ENCODE peak calls at places on chromosomes 1 and 21, in six cellular contexts. One of them, this sample, is unnamed.

GRCh38 chr1:1281533-1282321 is 1.5 kb downstream of the SCNN1D start:
- DNase-seq in GM23248: peak; percentile 90
- DNase-seq in SK-N-SH: peak; percentile 55
- DNase-seq in OCI-LY7: no peak
- DNase-seq in HCT116: no peak
- DNase-seq in MM.1S: no peak
- DNase-seq in this sample: no peak

GRCh38 chr1:39183503-39184353 is 20.8 kb upstream of the MACF1 start:
- DNase-seq in GM23248: peak; percentile 83
- DNase-seq in SK-N-SH: no peak
- DNase-seq in OCI-LY7: peak; percentile 87
- DNase-seq in HCT116: peak; percentile 96
- DNase-seq in MM.1S: peak; percentile 85
- DNase-seq in this sample: peak; percentile 89

GRCh38 chr1:29810121-29811120 is 574.1 kb downstream of the PTPRU start:
- DNase-seq in GM23248: no peak
- DNase-seq in SK-N-SH: peak; percentile 6
- DNase-seq in OCI-LY7: no peak
- DNase-seq in HCT116: no peak
- DNase-seq in MM.1S: no peak
- DNase-seq in this sample: no peak

GRCh38 chr1:214604543-214604942 is 1.5 kb downstream of the CENPF start:
- DNase-seq in GM23248: peak; percentile 48
- DNase-seq in SK-N-SH: peak; percentile 29
- DNase-seq in OCI-LY7: no peak
- DNase-seq in HCT116: no peak
- DNase-seq in MM.1S: no peak
- DNase-seq in this sample: no peak

GRCh38 chr1:223771814-223772770 is 59.8 kb downstream of the CAPN2 start:
- DNase-seq in GM23248: peak; percentile 90
- DNase-seq in SK-N-SH: no peak
- DNase-seq in OCI-LY7: no peak
- DNase-seq in HCT116: peak; percentile 80
- DNase-seq in MM.1S: peak; percentile 3
- DNase-seq in this sample: peak; percentile 81

GRCh38 chr1:78440381-78440793 is 50.4 kb upstream of the PTGFR start:
- DNase-seq in GM23248: peak; percentile 82
- DNase-seq in SK-N-SH: no peak
- DNase-seq in OCI-LY7: no peak
- DNase-seq in HCT116: no peak
- DNase-seq in MM.1S: no peak
- DNase-seq in this sample: no peak

GRCh38 chr1:63148825-63149645 is 173.3 kb upstream of the FOXD3 start:
- DNase-seq in GM23248: peak; percentile 63
- DNase-seq in SK-N-SH: peak; percentile 41
- DNase-seq in OCI-LY7: peak; percentile 29
- DNase-seq in HCT116: peak; percentile 40
- DNase-seq in MM.1S: peak; percentile 12
- DNase-seq in this sample: peak; percentile 55

GRCh38 chr1:173714441-173714758 is 381 bp upstream of the KLHL20 start:
- DNase-seq in GM23248: no peak
- DNase-seq in SK-N-SH: peak; percentile 17
- DNase-seq in OCI-LY7: no peak
- DNase-seq in HCT116: no peak
- DNase-seq in MM.1S: no peak
- DNase-seq in this sample: no peak

GRCh38 chr1:161200992-161201827 is 957 bp upstream of the NDUFS2 start:
- DNase-seq in GM23248: peak; percentile 86
- DNase-seq in SK-N-SH: no peak
- DNase-seq in OCI-LY7: no peak
- DNase-seq in HCT116: no peak
- DNase-seq in MM.1S: no peak
- DNase-seq in this sample: no peak

GRCh38 chr1:159835862-159836518 is 9.3 kb downstream of the SLAMF8 start:
- DNase-seq in GM23248: no peak
- DNase-seq in SK-N-SH: no peak
- DNase-seq in OCI-LY7: peak; percentile 2
- DNase-seq in HCT116: no peak
- DNase-seq in MM.1S: no peak
- DNase-seq in this sample: no peak

GRCh38 chr1:234851450-234852438 is 241.8 kb upstream of the IRF2BP2 start:
- DNase-seq in GM23248: peak; percentile 39
- DNase-seq in SK-N-SH: no peak
- DNase-seq in OCI-LY7: peak; percentile 71
- DNase-seq in HCT116: no peak
- DNase-seq in MM.1S: peak; percentile 88
- DNase-seq in this sample: no peak

GRCh38 chr1:38418195-38419030 is 371.8 kb upstream of the POU3F1 start:
- DNase-seq in GM23248: no peak
- DNase-seq in SK-N-SH: no peak
- DNase-seq in OCI-LY7: no peak
- DNase-seq in HCT116: no peak
- DNase-seq in MM.1S: no peak
- DNase-seq in this sample: no peak

GRCh38 chr1:237709355-237709754 is 181.4 kb downstream of the ZP4 start:
- DNase-seq in GM23248: no peak
- DNase-seq in SK-N-SH: no peak
- DNase-seq in OCI-LY7: no peak
- DNase-seq in HCT116: no peak
- DNase-seq in MM.1S: no peak
- DNase-seq in this sample: peak; percentile 16

GRCh38 chr21:26717146-26717739 is 128.0 kb downstream of the ADAMTS1 start:
- DNase-seq in GM23248: peak; percentile 49
- DNase-seq in SK-N-SH: peak; percentile 24
- DNase-seq in OCI-LY7: peak; percentile 24
- DNase-seq in HCT116: no peak
- DNase-seq in MM.1S: peak; percentile 27
- DNase-seq in this sample: no peak

GRCh38 chr21:39181205-39181818 is 1.9 kb downstream of the PSMG1 start:
- DNase-seq in GM23248: peak; percentile 15
- DNase-seq in SK-N-SH: no peak
- DNase-seq in OCI-LY7: no peak
- DNase-seq in HCT116: no peak
- DNase-seq in MM.1S: no peak
- DNase-seq in this sample: no peak

GRCh38 chr1:50080904-50081586 is 27.7 kb upstream of the ELAVL4 start:
- DNase-seq in GM23248: peak; percentile 7
- DNase-seq in SK-N-SH: peak; percentile 27
- DNase-seq in OCI-LY7: peak; percentile 4
- DNase-seq in HCT116: no peak
- DNase-seq in MM.1S: peak; percentile 51
- DNase-seq in this sample: no peak

GRCh38 chr21:43771698-43772367 is 4.3 kb downstream of the CSTB start:
- DNase-seq in GM23248: no peak
- DNase-seq in SK-N-SH: no peak
- DNase-seq in OCI-LY7: no peak
- DNase-seq in HCT116: no peak
- DNase-seq in MM.1S: no peak
- DNase-seq in this sample: no peak

GRCh38 chr21:37146320-37147225 is 73.5 kb downstream of the TTC3 start:
- DNase-seq in GM23248: no peak
- DNase-seq in SK-N-SH: no peak
- DNase-seq in OCI-LY7: no peak
- DNase-seq in HCT116: no peak
- DNase-seq in MM.1S: no peak
- DNase-seq in this sample: no peak
- TF ChIP-seq EZH2phosphoT487 in GM23248: no peak
- TF ChIP-seq EZH2phosphoT487 in SK-N-SH: no peak
- TF ChIP-seq EZH2phosphoT487 in OCI-LY7: no peak
- TF ChIP-seq EZH2phosphoT487 in HCT116: no peak
- TF ChIP-seq EZH2phosphoT487 in MM.1S: no peak
- TF ChIP-seq EZH2phosphoT487 in this sample: no peak

GRCh38 chr1:20426923-20427322 is 59.1 kb downstream of the CAMK2N1 start:
- DNase-seq in GM23248: peak; percentile 95
- DNase-seq in SK-N-SH: no peak
- DNase-seq in OCI-LY7: no peak
- DNase-seq in HCT116: no peak
- DNase-seq in MM.1S: no peak
- DNase-seq in this sample: peak; percentile 48

GRCh38 chr1:20428841-20429240 is 57.2 kb downstream of the CAMK2N1 start:
- DNase-seq in GM23248: no peak
- DNase-seq in SK-N-SH: no peak
- DNase-seq in OCI-LY7: no peak
- DNase-seq in HCT116: no peak
- DNase-seq in MM.1S: no peak
- DNase-seq in this sample: no peak

GRCh38 chr1:20429296-20429695 is 56.7 kb downstream of the CAMK2N1 start:
- DNase-seq in GM23248: peak; percentile 36
- DNase-seq in SK-N-SH: no peak
- DNase-seq in OCI-LY7: no peak
- DNase-seq in HCT116: no peak
- DNase-seq in MM.1S: no peak
- DNase-seq in this sample: no peak

GRCh38 chr1:20426371-20426770 is 59.6 kb downstream of the CAMK2N1 start:
- DNase-seq in GM23248: no peak
- DNase-seq in SK-N-SH: no peak
- DNase-seq in OCI-LY7: peak; percentile 49
- DNase-seq in HCT116: no peak
- DNase-seq in MM.1S: no peak
- DNase-seq in this sample: no peak

DNA sequence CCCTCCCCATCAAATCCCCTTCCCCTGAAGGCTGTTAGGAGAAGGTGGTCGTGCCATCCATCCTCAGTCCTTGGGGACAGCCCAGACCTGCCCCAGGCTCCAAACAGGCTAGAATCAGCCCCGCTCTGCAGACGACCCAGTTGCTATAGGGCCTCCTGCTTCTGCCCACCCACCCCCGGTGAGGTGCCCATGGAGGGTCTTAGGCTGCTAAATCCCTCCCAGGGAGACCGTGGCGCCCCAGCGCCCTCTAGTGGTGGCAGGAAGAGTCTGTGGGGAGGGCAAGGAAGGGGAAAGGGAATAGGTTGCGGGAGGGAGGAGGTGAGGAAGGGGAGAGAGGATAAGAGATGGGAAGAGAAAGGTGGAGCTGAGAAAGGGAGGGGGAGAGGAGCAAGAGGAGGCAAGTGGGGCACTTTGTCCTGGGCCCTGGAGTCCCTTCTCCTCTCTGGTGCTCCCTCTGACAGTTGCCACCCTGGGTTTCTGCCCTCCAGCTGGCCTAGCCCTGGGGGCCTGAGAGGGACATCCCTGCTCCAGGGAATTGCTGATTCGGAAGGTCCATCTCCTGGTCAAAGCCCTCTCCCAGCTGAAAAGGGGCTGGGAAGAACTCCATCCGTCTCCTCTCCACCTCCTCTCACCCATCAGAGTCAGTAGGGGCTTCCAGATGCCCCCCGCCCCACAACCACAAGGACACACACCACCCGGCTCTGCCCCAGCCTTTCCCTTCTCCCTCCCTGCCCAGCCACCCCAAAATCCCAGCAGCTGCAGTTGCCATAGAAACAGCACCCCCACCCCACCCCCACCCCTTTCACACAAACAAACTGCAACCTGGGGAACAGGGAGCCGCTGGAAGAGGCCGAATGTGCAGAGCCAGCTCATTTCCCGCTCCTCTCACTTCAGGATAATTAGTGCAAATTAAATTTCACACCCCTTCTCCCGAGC is 55.4 kb downstream of the CAMK2N1 start:
- DNase-seq in GM23248: peak; percentile 46
- DNase-seq in SK-N-SH: peak; percentile 86
- DNase-seq in OCI-LY7: peak; percentile 75
- DNase-seq in HCT116: no peak
- DNase-seq in MM.1S: no peak
- DNase-seq in this sample: peak; percentile 48
- TF ChIP-seq EZH2phosphoT487 in GM23248: no peak
- TF ChIP-seq EZH2phosphoT487 in SK-N-SH: no peak
- TF ChIP-seq EZH2phosphoT487 in OCI-LY7: no peak
- TF ChIP-seq EZH2phosphoT487 in HCT116: no peak
- TF ChIP-seq EZH2phosphoT487 in MM.1S: no peak
- TF ChIP-seq EZH2phosphoT487 in this sample: no peak

GRCh38 chr1:150649441-150649840 is 20.0 kb upstream of the ENSA start:
- DNase-seq in GM23248: no peak
- DNase-seq in SK-N-SH: no peak
- DNase-seq in OCI-LY7: no peak
- DNase-seq in HCT116: no peak
- DNase-seq in MM.1S: no peak
- DNase-seq in this sample: no peak

DNA sequence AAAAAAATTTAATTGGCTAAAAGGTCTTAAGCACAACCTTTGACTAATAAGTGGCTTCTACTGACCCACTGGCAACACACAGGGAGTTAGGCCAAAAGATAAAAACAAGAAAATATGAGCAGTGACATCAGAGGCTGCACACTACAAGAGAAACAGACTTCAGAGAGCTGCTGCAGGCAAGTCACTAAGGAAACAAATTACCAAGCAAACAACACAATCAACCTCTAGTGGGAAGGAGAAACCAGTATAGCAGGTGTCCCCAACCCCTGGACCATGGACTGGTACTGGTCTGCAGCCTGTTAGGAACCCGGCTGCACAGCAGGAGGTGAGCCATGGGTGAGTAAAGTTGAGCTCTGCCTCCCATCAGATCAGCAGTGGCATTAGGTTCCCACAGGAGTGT is 20.8 kb upstream of the ENSA start:
- DNase-seq in GM23248: no peak
- DNase-seq in SK-N-SH: no peak
- DNase-seq in OCI-LY7: no peak
- DNase-seq in HCT116: no peak
- DNase-seq in MM.1S: no peak
- DNase-seq in this sample: peak; percentile 44
- TF ChIP-seq EZH2phosphoT487 in GM23248: no peak
- TF ChIP-seq EZH2phosphoT487 in SK-N-SH: no peak
- TF ChIP-seq EZH2phosphoT487 in OCI-LY7: no peak
- TF ChIP-seq EZH2phosphoT487 in HCT116: no peak
- TF ChIP-seq EZH2phosphoT487 in MM.1S: no peak
- TF ChIP-seq EZH2phosphoT487 in this sample: no peak

DNA sequence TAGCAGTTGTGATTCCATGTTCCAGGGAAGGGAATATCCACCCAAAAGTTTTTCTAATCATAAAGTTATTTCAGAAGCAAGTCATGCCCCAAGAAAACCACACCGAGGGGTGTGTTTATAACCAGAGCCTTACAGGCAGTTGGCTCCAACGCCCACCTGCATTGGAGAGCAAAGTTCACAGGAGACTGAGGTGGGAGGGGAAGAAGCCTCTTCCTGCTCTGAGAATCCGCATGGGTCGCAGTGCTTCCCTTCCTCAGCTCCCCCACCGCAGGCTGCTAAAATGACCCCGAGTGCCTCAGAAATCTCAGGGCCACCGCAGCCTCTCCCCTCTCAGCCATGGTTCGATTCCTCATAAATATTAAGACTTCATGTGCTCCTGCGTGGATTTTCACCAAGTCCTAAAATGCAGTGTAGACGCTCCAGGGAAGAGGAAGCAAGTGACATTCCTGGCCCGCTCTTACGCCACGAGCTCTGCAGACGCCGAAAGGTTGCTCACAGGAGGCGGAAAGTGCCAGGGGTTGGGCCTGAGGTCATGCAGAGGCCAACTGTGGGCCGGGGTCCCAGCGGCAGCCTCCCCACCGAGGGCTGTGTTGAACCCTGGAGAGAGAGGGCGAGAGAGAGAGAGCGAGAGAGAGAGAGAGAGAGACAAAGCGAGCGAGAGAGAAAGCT is 13.4 kb upstream of the SPSB1 start:
- DNase-seq in GM23248: peak; percentile 40
- DNase-seq in SK-N-SH: no peak
- DNase-seq in OCI-LY7: no peak
- DNase-seq in HCT116: no peak
- DNase-seq in MM.1S: no peak
- DNase-seq in this sample: peak; percentile 67
- TF ChIP-seq EZH2phosphoT487 in GM23248: no peak
- TF ChIP-seq EZH2phosphoT487 in SK-N-SH: no peak
- TF ChIP-seq EZH2phosphoT487 in OCI-LY7: no peak
- TF ChIP-seq EZH2phosphoT487 in HCT116: no peak
- TF ChIP-seq EZH2phosphoT487 in MM.1S: no peak
- TF ChIP-seq EZH2phosphoT487 in this sample: no peak